ENCODE peak calls at places on chromosomes 5 and 9, in five cellular contexts. K is NCI-H2029 treated with DMSO at 0.1 percent for 48 hours; E is activated naive CD4-positive, alpha-beta T cell treated with Interleukin-2 at 50 U/mL for 16 hours; S is activated CD8-positive, alpha-beta T cell treated with anti-CD3 and anti-CD28 coated beads for 36 hours; P is HFFc6. M is an unnamed sample.

GRCh38 chr9:7103382-7104170 is 345.8 kb downstream of the KDM4C start:
- DNase-seq in K (no peak), E (no peak), S (no peak), P (no peak), M (no peak)

GRCh38 chr9:118223111-118223510 is 518.9 kb downstream of the TLR4 start:
- DNase-seq in K (no peak), E (no peak), S (no peak), P (no peak), M (no peak)

GRCh38 chr5:67774153-67774552 is 441.4 kb upstream of the PIK3R1 start:
- DNase-seq in K (no peak), E (no peak), S (no peak), P (no peak), M (peak)

GRCh38 chr5:29208026-29208425 is 1985.5 kb upstream of the CDH6 start:
- DNase-seq in K (no peak), E (no peak), S (no peak), P (no peak), M (no peak)

GRCh38 chr9:133128152-133128551 is 7.1 kb upstream of the RALGDS start:
- DNase-seq in K (no peak), E (no peak), S (no peak), P (no peak), M (no peak)

GRCh38 chr5:137101544-137101943 is 397.6 kb downstream of the SPOCK1 start:
- DNase-seq in K (no peak), E (no peak), S (no peak), P (no peak), M (peak)

GRCh38 chr5:160959804-160960203 is 107.8 kb upstream of the ATP10B start:
- DNase-seq in K (no peak), E (no peak), S (no peak), P (no peak), M (no peak)

GRCh38 chr9:131273146-131273545 is 3.2 kb downstream of the FAM78A start:
- DNase-seq in K (no peak), E (no peak), S (peak), P (no peak), M (no peak)

GRCh38 chr9:125878241-125878640 is 131.1 kb downstream of the PBX3 start:
- DNase-seq in K (no peak), E (no peak), S (no peak), P (no peak), M (peak)

GRCh38 chr5:143148461-143149170 is 254.9 kb downstream of the NR3C1 start:
- DNase-seq in K (no peak), E (no peak), S (no peak), P (peak), M (peak)

GRCh38 chr9:69895185-69895584 is 74.6 kb downstream of the CFAP95 start:
- DNase-seq in K (no peak), E (no peak), S (no peak), P (no peak), M (no peak)

GRCh38 chr5:175830586-175831300 is 40.6 kb upstream of the CPLX2 start:
- DNase-seq in K (no peak), E (no peak), S (no peak), P (no peak), M (no peak)

GRCh38 chr5:9852686-9853085 is 222.5 kb upstream of the TAS2R1 start:
- DNase-seq in K (no peak), E (no peak), S (no peak), P (peak), M (no peak)

GRCh38 chr9:116975119-116975518 is 288.0 kb downstream of the TRIM32 start:
- DNase-seq in K (no peak), E (no peak), S (no peak), P (no peak), M (no peak)

GRCh38 chr5:37492778-37493555 is 113.8 kb downstream of the WDR70 start:
- DNase-seq in K (no peak), E (no peak), S (no peak), P (no peak), M (no peak)

GRCh38 chr9:127505396-127506116 is 54.2 kb downstream of the LRSAM1 start:
- DNase-seq in K (no peak), E (peak), S (peak), P (peak), M (peak)

GRCh38 chr9:88653926-88654325 is 118.9 kb downstream of the NXNL2 start:
- DNase-seq in K (no peak), E (no peak), S (no peak), P (peak), M (peak)

GRCh38 chr5:963673-964531 is 44.7 kb upstream of the NKD2 start:
- DNase-seq in K (no peak), E (no peak), S (peak), P (no peak), M (peak)

GRCh38 chr5:141349917-141350619 is at the start of gene PCDHGB1:
- DNase-seq in K (peak), E (peak), S (peak), P (peak), M (peak)